ENCODE peak calls at places on chromosomes 7 and 10, in seven cellular contexts. O is AG09309, W is NB4, R is neural progenitor cell, X is HCT116, N is cardiac fibroblast, M is esophagus muscularis mucosa. V is an unnamed sample.

GRCh38 chr10:97479939-97480338 is 18.3 kb downstream of the MMS19 start:
- DNase-seq in O (no peak), W (peak), R (peak), X (no peak), N (no peak), M (no peak), V (no peak)

GRCh38 chr7:102872460-102872859 is 40.3 kb upstream of the LRRC17 start:
- DNase-seq in O (peak), W (no peak), R (no peak), X (no peak), N (peak), M (no peak), V (peak)

GRCh38 chr10:110992011-110992800 is 72.8 kb downstream of the SHOC2 start:
- DNase-seq in O (no peak), W (no peak), R (no peak), X (no peak), N (no peak), M (no peak), V (peak)

GRCh38 chr10:133067152-133068090 is 20.3 kb upstream of the ADGRA1 start:
- DNase-seq in O (no peak), W (no peak), R (no peak), X (no peak), N (no peak), M (no peak), V (no peak)

GRCh38 chr7:143002856-143003255 is 24.1 kb downstream of the OR9A2 start:
- DNase-seq in O (no peak), W (no peak), R (no peak), X (no peak), N (no peak), M (no peak), V (no peak)

GRCh38 chr10:99775850-99776249 is 6.6 kb upstream of the ABCC2 start:
- DNase-seq in O (peak), W (peak), R (no peak), X (peak), N (peak), M (no peak), V (peak)

GRCh38 chr7:691361-692045 is 35.0 kb upstream of the DNAAF5 start:
- DNase-seq in O (no peak), W (no peak), R (no peak), X (no peak), N (no peak), M (no peak), V (no peak)

GRCh38 chr7:519429-519973 is at the start of gene PDGFA:
- DNase-seq in O (no peak), W (peak), R (peak), X (no peak), N (peak), M (no peak), V (peak)

GRCh38 chr7:151316896-151317295 is 24.7 kb upstream of the NUB1 start:
- DNase-seq in O (no peak), W (no peak), R (no peak), X (no peak), N (no peak), M (no peak), V (no peak)

GRCh38 chr10:36602374-36602773 is 523.0 kb upstream of the ANKRD30A start:
- DNase-seq in O (peak), W (no peak), R (no peak), X (no peak), N (peak), M (no peak), V (peak)

GRCh38 chr10:12418000-12418399 is 68.7 kb downstream of the CAMK1D start:
- DNase-seq in O (no peak), W (no peak), R (no peak), X (no peak), N (peak), M (no peak), V (peak)

GRCh38 chr10:13633689-13634088 is 46.9 kb downstream of the PRPF18 start:
- DNase-seq in O (peak), W (no peak), R (peak), X (no peak), N (peak), M (no peak), V (peak)

GRCh38 chr7:13117103-13117502 is 429.7 kb downstream of the ARL4A start:
- DNase-seq in O (no peak), W (peak), R (peak), X (peak), N (peak), M (no peak), V (peak)

GRCh38 chr7:80386686-80387085 is 125.2 kb downstream of the GNAT3 start:
- DNase-seq in O (no peak), W (no peak), R (no peak), X (no peak), N (no peak), M (no peak), V (peak)

GRCh38 chr10:88810196-88810961 is 7.8 kb downstream of the LIPM start:
- DNase-seq in O (peak), W (peak), R (peak), X (peak), N (peak), M (peak), V (peak)

GRCh38 chr10:63703113-63703670 is 182.0 kb downstream of the REEP3 start:
- DNase-seq in O (no peak), W (peak), R (no peak), X (peak), N (peak), M (no peak), V (peak)

GRCh38 chr7:98091061-98091460 is 15.6 kb upstream of the LMTK2 start:
- DNase-seq in O (no peak), W (no peak), R (no peak), X (no peak), N (no peak), M (no peak), V (no peak)

GRCh38 chr7:111474723-111475418 is 87.4 kb downstream of the IMMP2L start:
- DNase-seq in O (no peak), W (no peak), R (no peak), X (no peak), N (peak), M (no peak), V (no peak)

GRCh38 chr10:42367532-42368230 is 270.7 kb downstream of the ZNF33B start:
- DNase-seq in O (peak), W (no peak), R (no peak), X (no peak), N (peak), M (peak), V (peak)

GRCh38 chr10:7085913-7086589 is 324.8 kb downstream of the SFMBT2 start:
- DNase-seq in O (no peak), W (peak), R (peak), X (no peak), N (peak), M (no peak), V (peak)

GRCh38 chr7:45159296-45159695 is 1.7 kb downstream of the RAMP3 start:
- DNase-seq in O (no peak), W (no peak), R (no peak), X (no peak), N (no peak), M (no peak), V (no peak)

GRCh38 chr10:75108684-75109458 is 2.6 kb upstream of the SAMD8 start:
- DNase-seq in O (no peak), W (peak), R (peak), X (peak), N (peak), M (no peak), V (no peak)

GRCh38 chr7:27111753-27112277 is 9.3 kb upstream of the HOXA2 start:
- DNase-seq in O (no peak), W (no peak), R (no peak), X (no peak), N (no peak), M (no peak), V (no peak)

GRCh38 chr10:46091080-46091833 is 45.2 kb upstream of the MSMB start:
- DNase-seq in O (no peak), W (peak), R (no peak), X (no peak), N (no peak), M (peak), V (no peak)

GRCh38 chr10:48274636-48275035 is at the start of gene FRMPD2:
- DNase-seq in O (no peak), W (no peak), R (peak), X (no peak), N (no peak), M (peak), V (no peak)

GRCh38 chr7:45584261-45585210 is 10.4 kb downstream of the ADCY1 start:
- DNase-seq in O (no peak), W (no peak), R (no peak), X (no peak), N (no peak), M (no peak), V (no peak)

GRCh38 chr10:132626019-132626760 is 88.6 kb downstream of the INPP5A start:
- DNase-seq in O (no peak), W (no peak), R (no peak), X (no peak), N (no peak), M (no peak), V (no peak)

GRCh38 chr7:135684134-135684533 is 21.8 kb downstream of the STMP1 start:
- DNase-seq in O (no peak), W (no peak), R (no peak), X (no peak), N (peak), M (no peak), V (no peak)

GRCh38 chr10:121078036-121078435 is 226.9 kb downstream of the WDR11 start:
- DNase-seq in O (no peak), W (no peak), R (no peak), X (no peak), N (no peak), M (no peak), V (no peak)

DNA sequence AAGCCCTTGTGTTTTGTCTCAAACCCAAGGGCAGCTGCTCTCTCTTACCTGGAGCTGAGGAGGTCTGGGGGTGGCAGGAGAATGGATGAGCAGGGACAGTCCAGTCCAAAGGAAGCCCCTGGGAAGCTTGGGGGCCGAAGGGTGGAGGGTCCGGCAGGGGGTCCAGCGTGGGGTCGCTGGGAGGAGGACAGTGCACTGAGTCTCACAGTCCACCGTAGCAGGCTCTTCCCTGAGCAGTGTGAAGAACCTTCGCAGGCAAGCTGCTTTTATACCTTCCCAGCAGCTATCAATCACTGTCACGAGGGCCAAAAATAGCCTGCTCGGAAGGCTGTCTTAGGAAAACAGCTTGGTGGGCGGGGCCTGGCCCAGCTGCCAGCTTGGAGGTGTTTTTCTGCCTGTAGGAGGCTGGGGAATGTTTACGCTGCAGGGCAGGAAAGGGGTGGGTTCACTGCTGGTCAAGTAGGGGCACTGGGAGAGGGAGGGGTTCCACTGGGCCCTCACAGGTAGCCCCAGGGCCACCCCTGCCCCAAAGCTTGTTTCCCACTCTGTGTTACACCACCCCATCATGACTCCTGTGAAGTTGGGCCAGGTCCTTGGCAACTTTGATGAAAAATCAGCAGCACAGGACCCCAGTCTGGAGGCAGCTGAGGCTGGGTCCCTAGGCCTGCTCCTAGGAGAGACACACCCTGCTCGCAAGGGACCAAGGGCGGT is at the start of gene DEPP1:
- DNase-seq in O (peak), W (no peak), R (peak), X (peak), N (peak), M (peak), V (peak)
- H3K4me3 ChIP-seq in O (peak), W (no peak), R (no peak), X (peak), N (peak), M (peak), V (peak)

DNA sequence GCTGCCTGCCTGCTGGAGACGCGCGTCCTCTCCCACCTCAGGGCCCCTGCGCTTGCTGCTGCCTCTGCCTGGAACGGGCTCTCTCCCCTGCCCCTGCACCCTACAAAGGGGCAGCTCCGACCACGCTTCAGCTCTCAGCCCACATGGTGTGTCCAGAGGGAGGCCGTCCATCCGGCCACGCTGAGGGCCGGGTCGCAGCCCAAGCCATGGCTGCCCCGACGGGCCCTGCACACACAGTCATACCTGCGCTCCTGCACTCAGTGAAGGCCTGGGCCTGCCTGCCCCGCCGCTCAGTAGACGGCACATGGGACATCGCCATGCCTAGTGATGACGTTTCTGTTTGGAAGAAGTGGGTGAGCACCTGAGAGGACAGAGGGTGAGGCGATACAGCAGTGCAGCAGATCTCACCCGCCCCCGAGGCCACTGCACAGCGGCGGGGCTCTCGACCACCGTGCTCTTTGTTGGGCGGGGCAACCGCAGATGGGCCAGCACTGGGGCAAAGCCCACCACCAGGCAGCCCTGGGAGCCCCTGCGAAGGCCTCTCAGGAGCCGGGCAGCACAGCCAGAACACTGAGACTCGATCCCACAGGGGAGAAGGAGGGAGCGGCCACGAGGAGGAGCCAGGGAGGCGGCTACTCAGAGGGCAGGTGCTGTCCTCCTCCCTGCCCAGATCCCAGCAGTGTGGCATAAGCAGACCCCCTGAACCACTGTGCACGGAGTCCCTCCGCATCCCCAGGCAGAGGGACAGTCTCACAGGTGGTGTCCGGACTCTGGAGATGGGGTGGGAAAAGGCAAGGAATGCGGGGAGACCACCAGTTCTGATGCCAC is 129.5 kb downstream of the MAD1L1 start:
- DNase-seq in O (no peak), W (no peak), R (no peak), X (no peak), N (no peak), M (no peak), V (no peak)
- TF ChIP-seq CTCF in O (no peak), W (no peak), R (no peak), X (no peak), N (no peak), M (no peak), V (no peak)

GRCh38 chr10:119252470-119253151 is 45.2 kb downstream of the GRK5 start:
- DNase-seq in O (no peak), W (no peak), R (no peak), X (no peak), N (no peak), M (no peak), V (no peak)

GRCh38 chr10:119251315-119251708 is 43.9 kb downstream of the GRK5 start:
- DNase-seq in O (no peak), W (no peak), R (no peak), X (no peak), N (peak), M (no peak), V (peak)

GRCh38 chr10:119252051-119252465 is 44.7 kb downstream of the GRK5 start:
- DNase-seq in O (no peak), W (no peak), R (no peak), X (no peak), N (peak), M (no peak), V (peak)

GRCh38 chr10:119248681-119249080 is 41.3 kb downstream of the GRK5 start:
- DNase-seq in O (no peak), W (no peak), R (no peak), X (no peak), N (no peak), M (no peak), V (no peak)

DNA sequence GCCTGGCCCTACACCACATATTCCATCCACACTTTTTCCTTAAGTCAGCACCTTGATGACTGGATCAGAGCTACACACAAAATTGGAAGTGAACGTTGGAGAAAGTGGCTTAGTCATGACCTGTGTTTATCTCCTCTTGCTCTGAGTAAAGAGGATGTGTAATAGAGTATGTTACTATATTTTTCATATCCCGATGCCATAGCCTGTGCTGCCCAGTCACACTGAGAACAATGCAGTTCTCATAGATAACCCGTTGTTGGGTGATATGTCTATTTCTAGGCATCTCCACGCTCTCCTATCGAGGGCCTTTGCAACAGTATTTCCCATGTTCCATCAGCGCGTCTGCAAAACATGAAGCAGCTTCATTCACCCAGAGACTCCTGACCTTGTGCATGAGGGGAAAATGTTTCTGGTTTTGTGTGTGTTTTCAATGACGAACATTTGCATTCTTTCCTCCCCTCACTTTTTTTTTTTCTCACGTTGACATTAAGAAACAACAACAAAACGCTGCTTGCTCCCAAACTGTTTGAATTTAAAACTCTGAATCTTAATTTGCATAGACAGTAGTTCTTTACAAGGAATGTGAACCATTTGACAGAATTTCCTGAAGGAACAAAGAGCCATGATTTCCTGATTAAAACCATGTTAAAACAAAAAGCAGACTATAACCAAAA is 43.4 kb downstream of the GRK5 start:
- DNase-seq in O (peak), W (no peak), R (no peak), X (no peak), N (peak), M (no peak), V (peak)
- H3K4me3 ChIP-seq in O (no peak), W (no peak), R (no peak), X (no peak), N (no peak), M (no peak), V (no peak)

DNA sequence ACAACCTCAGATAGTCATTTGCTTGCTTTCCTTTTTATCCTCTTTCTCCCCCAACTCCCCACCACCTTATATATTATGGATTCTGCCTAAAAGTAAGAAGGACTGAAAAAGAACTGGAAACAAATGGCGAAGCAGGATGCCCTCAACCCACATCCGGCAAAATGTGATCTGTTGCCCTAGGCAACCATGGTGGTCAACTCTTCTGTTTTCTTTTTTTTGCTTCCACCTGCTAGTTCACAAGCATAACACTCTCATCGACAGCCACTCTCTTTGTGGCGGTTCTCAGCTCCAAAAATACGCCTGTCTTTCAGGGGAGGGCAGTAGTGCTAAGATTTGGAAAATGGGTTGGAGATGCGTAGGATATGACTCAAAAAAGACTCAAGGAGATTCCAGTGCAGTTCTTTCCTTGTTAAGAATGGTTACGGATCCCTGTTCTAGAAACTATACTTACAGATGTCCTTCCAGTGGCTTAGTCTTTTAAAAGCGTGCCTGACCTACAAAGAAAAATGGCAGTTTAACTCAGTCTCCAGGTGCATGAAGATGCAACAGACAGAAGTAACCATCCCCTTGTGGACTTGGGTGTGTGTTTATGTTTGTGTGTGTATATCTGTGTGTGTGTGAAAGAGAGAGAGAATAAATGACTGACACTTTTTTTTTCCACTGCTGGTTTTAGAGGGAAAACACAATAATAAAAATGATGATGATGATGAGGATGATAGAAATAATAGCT is 10.7 kb downstream of the APBB1IP start:
- DNase-seq in O (no peak), W (no peak), R (no peak), X (no peak), N (no peak), M (peak), V (no peak)
- TF ChIP-seq CTCF in O (no peak), W (no peak), R (no peak), X (no peak), N (no peak), M (no peak), V (no peak)

GRCh38 chr7:129777195-129777844 is 165.8 kb downstream of the NRF1 start:
- DNase-seq in O (no peak), W (no peak), R (peak), X (no peak), N (no peak), M (no peak), V (no peak)
- H3K4me3 ChIP-seq in O (no peak), W (no peak), R (no peak), X (no peak), N (no peak), M (no peak), V (no peak)

DNA sequence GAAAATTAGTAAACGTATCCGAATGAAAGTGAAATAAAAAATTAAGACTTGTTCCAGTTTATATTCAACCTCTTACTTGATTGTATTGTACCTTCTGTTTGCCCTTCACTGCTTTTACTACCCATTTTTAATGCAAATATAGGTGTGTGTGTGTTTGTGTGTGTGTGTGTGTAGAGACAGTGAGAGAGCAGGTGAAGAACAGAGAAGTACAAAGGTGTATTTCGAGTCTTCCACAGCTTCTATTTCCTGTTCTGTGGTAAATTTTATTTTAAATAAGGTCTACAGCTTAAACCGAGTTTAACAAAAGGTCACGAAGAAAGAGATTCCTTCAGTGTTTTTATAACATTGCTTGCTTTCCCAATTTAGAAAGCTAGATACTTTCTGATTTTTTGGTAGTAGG is 12.7 kb upstream of the SVIL start:
- DNase-seq in O (no peak), W (no peak), R (no peak), X (no peak), N (no peak), M (no peak), V (no peak)
- TF ChIP-seq CTCF in O (no peak), W (no peak), R (no peak), X (no peak), N (no peak), M (no peak), V (no peak)

GRCh38 chr10:24468281-24468751 is 255.4 kb downstream of the ARHGAP21 start:
- DNase-seq in O (no peak), W (no peak), R (no peak), X (no peak), N (no peak), M (no peak), V (peak)
- H3K4me3 ChIP-seq in O (no peak), W (no peak), R (no peak), X (no peak), N (no peak), M (no peak), V (no peak)

V was measured in fibroblast of mammary gland.